ENCODE peak calls at places on chromosomes 7 and 10, in nine cellular contexts. N is HCEC 1CT; F is A549; O is cardiac fibroblast; A is breast epithelium; R is colonic mucosa; Q is HS-5; C is tibial artery; V is central memory CD4-positive, alpha-beta T cell. P is an unnamed sample.

GRCh38 chr10:95430231-95430951 is 130.8 kb downstream of the SORBS1 start:
- DNase-seq in N (peak; percentile 45), F (peak; percentile 58), O (peak; percentile 73), A (peak; percentile 48), R (peak; percentile 54), Q (peak; percentile 15), C (no peak), V (peak; percentile 39), P (peak; percentile 38)

GRCh38 chr7:48158404-48158803 is 12.9 kb upstream of the ABCA13 start:
- DNase-seq in N (peak; percentile 86), F (no peak), O (no peak), A (no peak), R (no peak), Q (peak; percentile 62), C (no peak), V (no peak), P (no peak)

GRCh38 chr10:16509996-16510395 is 11.7 kb downstream of the C1QL3 start:
- DNase-seq in N (peak; percentile 6), F (no peak), O (no peak), A (no peak), R (no peak), Q (no peak), C (no peak), V (no peak), P (no peak)

GRCh38 chr10:113169853-113170455 is 219.9 kb downstream of the TCF7L2 start:
- DNase-seq in N (no peak), F (no peak), O (no peak), A (no peak), R (no peak), Q (no peak), C (no peak), V (no peak), P (peak; percentile 87)

GRCh38 chr10:101576229-101576863 is 11.7 kb downstream of the POLL start:
- DNase-seq in N (no peak), F (peak; percentile 58), O (no peak), A (no peak), R (no peak), Q (no peak), C (no peak), V (no peak), P (no peak)

GRCh38 chr10:30233186-30233958 is 115.7 kb downstream of the MTPAP start:
- DNase-seq in N (no peak), F (no peak), O (no peak), A (no peak), R (no peak), Q (no peak), C (no peak), V (no peak), P (no peak)

GRCh38 chr10:120516426-120516825 is 59.4 kb downstream of the PLPP4 start:
- DNase-seq in N (no peak), F (no peak), O (no peak), A (no peak), R (no peak), Q (no peak), C (no peak), V (no peak), P (no peak)

GRCh38 chr7:107667341-107667740 is 6.7 kb downstream of the SLC26A4 start:
- DNase-seq in N (no peak), F (no peak), O (no peak), A (no peak), R (no peak), Q (no peak), C (no peak), V (no peak), P (no peak)

GRCh38 chr7:114364151-114364550 is 50.5 kb upstream of the FOXP2 start:
- DNase-seq in N (no peak), F (no peak), O (no peak), A (no peak), R (no peak), Q (no peak), C (no peak), V (no peak), P (no peak)

GRCh38 chr10:95513941-95514392 is 47.2 kb downstream of the SORBS1 start:
- DNase-seq in N (peak; percentile 25), F (peak; percentile 37), O (peak; percentile 69), A (peak; percentile 74), R (no peak), Q (peak; percentile 25), C (peak; percentile 87), V (no peak), P (no peak)

GRCh38 chr7:152144557-152145245 is 119.2 kb downstream of the GALNT11 start:
- DNase-seq in N (no peak), F (no peak), O (no peak), A (no peak), R (no peak), Q (no peak), C (no peak), V (peak; percentile 40), P (peak; percentile 20)

GRCh38 chr7:22730921-22731654 is 4.1 kb downstream of the IL6 start:
- DNase-seq in N (peak; percentile 78), F (peak; percentile 34), O (peak; percentile 63), A (no peak), R (no peak), Q (peak; percentile 90), C (no peak), V (no peak), P (no peak)

GRCh38 chr10:121617176-121617575 is 18.9 kb upstream of the FGFR2 start:
- DNase-seq in N (no peak), F (no peak), O (no peak), A (no peak), R (no peak), Q (no peak), C (no peak), V (no peak), P (no peak)

GRCh38 chr10:98446121-98446655 is 547 bp downstream of the HPS1 start:
- DNase-seq in N (peak; percentile 40), F (no peak), O (peak; percentile 34), A (no peak), R (peak; percentile 35), Q (no peak), C (no peak), V (peak; percentile 30), P (no peak)

GRCh38 chr10:114877301-114877644 is 55.7 kb downstream of the FHIP2A start:
- DNase-seq in N (no peak), F (no peak), O (no peak), A (no peak), R (no peak), Q (no peak), C (no peak), V (no peak), P (no peak)

GRCh38 chr10:79191951-79192676 is 123.3 kb downstream of the ZMIZ1 start:
- DNase-seq in N (no peak), F (no peak), O (peak; percentile 24), A (no peak), R (no peak), Q (no peak), C (no peak), V (no peak), P (no peak)

GRCh38 chr10:105206616-105207015 is 565.5 kb downstream of the SORCS3 start:
- DNase-seq in N (no peak), F (no peak), O (no peak), A (no peak), R (no peak), Q (no peak), C (no peak), V (no peak), P (no peak)

GRCh38 chr10:74190494-74190893 is 39.5 kb downstream of the ADK start:
- DNase-seq in N (no peak), F (no peak), O (peak; percentile 17), A (no peak), R (no peak), Q (no peak), C (no peak), V (no peak), P (no peak)

GRCh38 chr7:25860206-25860881 is 291.7 kb upstream of the NFE2L3 start:
- DNase-seq in N (no peak), F (no peak), O (no peak), A (no peak), R (no peak), Q (no peak), C (no peak), V (no peak), P (no peak)

GRCh38 chr10:17981766-17982380 is 30.2 kb downstream of the SLC39A12 start:
- DNase-seq in N (peak; percentile 89), F (peak; percentile 35), O (peak; percentile 66), A (no peak), R (no peak), Q (peak; percentile 68), C (no peak), V (no peak), P (no peak)

GRCh38 chr7:147013820-147014219 is 897.2 kb downstream of the CNTNAP2 start:
- DNase-seq in N (peak; percentile 40), F (no peak), O (peak; percentile 48), A (no peak), R (no peak), Q (no peak), C (no peak), V (no peak), P (no peak)

GRCh38 chr7:52555805-52556204 is 479.6 kb upstream of the POM121L12 start:
- DNase-seq in N (no peak), F (no peak), O (no peak), A (no peak), R (no peak), Q (no peak), C (no peak), V (no peak), P (no peak)

GRCh38 chr7:121330053-121330833 is 1.4 kb downstream of the WNT16 start:
- DNase-seq in N (no peak), F (no peak), O (no peak), A (no peak), R (no peak), Q (no peak), C (no peak), V (no peak), P (no peak)

GRCh38 chr10:9786101-9786500 is 1231.6 kb upstream of the CELF2 start:
- DNase-seq in N (peak; percentile 44), F (no peak), O (peak; percentile 51), A (no peak), R (no peak), Q (peak; percentile 5), C (no peak), V (no peak), P (no peak)

GRCh38 chr10:103919648-103920025 is 1.7 kb upstream of the STN1 start:
- DNase-seq in N (no peak), F (no peak), O (no peak), A (no peak), R (no peak), Q (no peak), C (no peak), V (no peak), P (no peak)

GRCh38 chr10:126872768-126873167 is 32.5 kb upstream of the DOCK1 start:
- DNase-seq in N (no peak), F (no peak), O (no peak), A (no peak), R (no peak), Q (no peak), C (no peak), V (no peak), P (no peak)

GRCh38 chr10:13924020-13924725 is 337.4 kb downstream of the PRPF18 start:
- DNase-seq in N (peak; percentile 97), F (no peak), O (peak; percentile 87), A (no peak), R (no peak), Q (peak; percentile 77), C (no peak), V (no peak), P (no peak)

GRCh38 chr7:30114536-30115258 is 20.1 kb upstream of the MTURN start:
- DNase-seq in N (no peak), F (no peak), O (no peak), A (no peak), R (no peak), Q (no peak), C (no peak), V (no peak), P (peak; percentile 77)

GRCh38 chr10:14601872-14602725 is 172.6 kb downstream of the FAM107B start:
- DNase-seq in N (no peak), F (peak; percentile 74), O (peak; percentile 28), A (peak; percentile 48), R (no peak), Q (no peak), C (no peak), V (peak; percentile 64), P (no peak)

GRCh38 chr10:103295391-103296044 is 18.6 kb downstream of the INA start:
- DNase-seq in N (peak; percentile 82), F (peak; percentile 15), O (peak; percentile 87), A (no peak), R (no peak), Q (peak; percentile 26), C (no peak), V (no peak), P (no peak)

GRCh38 chr7:140059288-140060242 is 3.2 kb downstream of the PARP12 start:
- DNase-seq in N (peak; percentile 76), F (peak; percentile 81), O (peak; percentile 94), A (no peak), R (peak; percentile 94), Q (peak; percentile 81), C (peak; percentile 73), V (no peak), P (no peak)